ENCODE peak calls at places on chromosomes 1 and 21, in five cellular contexts. I is HCT116, V is GM23338, S is GM12878, Q is sigmoid colon. K is an unnamed sample.

GRCh38 chr1:112618114-112618720 is 724 bp downstream of the ST7L start:
- DNase-seq in V (no peak), Q (no peak), I (no peak), S (no peak), K (no peak)

GRCh38 chr1:72186733-72187307 is 95.5 kb downstream of the NEGR1 start:
- DNase-seq in V (peak), S (no peak), I (no peak), Q (no peak), K (no peak)

GRCh38 chr1:64110924-64111777 is 92.3 kb upstream of the UBE2U start:
- DNase-seq in S (no peak), V (no peak), Q (no peak), I (no peak), K (no peak)

GRCh38 chr1:110668523-110668922 is 6.2 kb downstream of the KCNA3 start:
- DNase-seq in I (no peak), Q (no peak), S (no peak), V (no peak), K (no peak)

GRCh38 chr1:36687312-36687711 is 204.6 kb upstream of the CSF3R start:
- DNase-seq in Q (no peak), V (no peak), I (no peak), S (no peak), K (no peak)

GRCh38 chr1:150513275-150513885 is 2.2 kb upstream of the FALEC start:
- DNase-seq in Q (no peak), I (no peak), S (no peak), V (no peak), K (no peak)

GRCh38 chr1:75765697-75766355 is 20.2 kb upstream of the RABGGTB start:
- DNase-seq in I (no peak), V (no peak), S (no peak), Q (no peak), K (no peak)

GRCh38 chr1:6420594-6421042 is 899 bp upstream of the HES2 start:
- DNase-seq in I (no peak), Q (no peak), S (no peak), V (peak), K (no peak)

GRCh38 chr1:231192620-231193163 is 30.8 kb downstream of the TRIM67 start:
- DNase-seq in I (no peak), S (no peak), Q (no peak), V (no peak), K (peak)

GRCh38 chr1:221439734-221440436 is 302.0 kb downstream of the DUSP10 start:
- DNase-seq in S (no peak), Q (no peak), I (peak), V (no peak), K (no peak)

GRCh38 chr1:153652795-153653507 is 5.6 kb upstream of the SNAPIN start:
- DNase-seq in Q (peak), V (no peak), S (no peak), I (no peak), K (no peak)

GRCh38 chr1:6880951-6881690 is 95.9 kb downstream of the CAMTA1 start:
- DNase-seq in Q (no peak), I (no peak), V (no peak), S (no peak), K (no peak)

GRCh38 chr1:2250721-2251281 is 22.7 kb downstream of the SKI start:
- DNase-seq in I (no peak), S (no peak), Q (no peak), V (no peak), K (peak)

DNA sequence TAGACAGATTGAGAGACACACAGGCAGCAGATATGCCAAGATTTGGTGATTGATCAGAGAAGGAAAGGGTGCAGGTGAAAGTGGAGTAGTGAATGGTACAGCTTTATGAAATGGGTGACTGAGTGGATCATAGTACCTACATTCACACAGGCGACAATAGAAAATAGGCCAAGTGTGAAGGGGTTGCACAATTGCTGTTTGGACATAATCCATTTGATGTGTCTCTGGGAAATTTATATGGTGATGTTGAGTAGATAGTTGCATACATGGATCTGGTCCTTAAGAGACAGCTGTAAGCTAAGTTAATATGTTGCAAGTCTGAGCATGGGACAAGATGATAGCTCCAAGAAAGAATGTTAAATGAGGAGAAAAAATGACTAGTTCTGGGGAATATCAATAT is 118.6 kb upstream of the COP1 start:
- DNase-seq in Q (no peak), V (no peak), I (no peak), S (no peak), K (no peak)
- TF ChIP-seq POLR2AphosphoS5 in Q (no peak), V (no peak), I (no peak), S (no peak), K (no peak)

DNA sequence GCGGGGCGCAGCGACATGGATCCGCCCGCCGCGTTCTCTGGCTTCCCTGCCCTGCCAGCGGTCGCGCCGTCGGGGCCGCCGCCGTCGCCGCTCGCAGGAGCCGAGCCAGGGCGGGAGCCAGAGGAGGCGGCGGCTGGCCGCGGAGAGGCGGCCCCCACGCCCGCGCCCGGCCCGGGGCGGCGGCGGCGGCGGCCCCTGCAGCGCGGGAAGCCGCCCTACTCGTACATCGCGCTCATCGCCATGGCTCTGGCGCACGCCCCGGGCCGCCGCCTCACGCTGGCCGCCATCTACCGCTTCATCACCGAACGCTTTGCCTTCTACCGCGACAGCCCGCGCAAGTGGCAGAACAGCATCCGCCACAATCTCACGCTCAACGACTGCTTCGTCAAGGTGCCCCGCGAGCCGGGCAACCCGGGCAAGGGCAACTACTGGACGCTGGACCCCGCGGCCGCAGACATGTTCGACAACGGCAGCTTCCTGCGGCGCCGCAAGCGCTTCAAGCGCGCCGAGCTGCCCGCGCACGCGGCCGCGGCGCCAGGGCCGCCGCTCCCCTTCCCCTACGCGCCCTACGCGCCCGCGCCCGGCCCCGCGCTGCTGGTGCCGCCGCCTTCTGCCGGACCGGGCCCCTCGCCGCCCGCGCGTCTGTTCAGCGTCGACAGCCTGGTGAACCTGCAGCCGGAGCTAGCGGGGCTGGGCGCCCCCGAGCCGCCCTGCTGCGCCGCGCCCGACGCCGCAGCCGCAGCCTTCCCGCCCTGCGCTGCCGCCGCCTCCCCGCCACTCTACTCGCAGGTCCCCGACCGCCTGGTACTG is 439 bp downstream of the FOXE3 start:
- DNase-seq in S (no peak), Q (no peak), V (peak), I (no peak), K (no peak)
- H3K4me3 ChIP-seq in S (no peak), Q (peak), V (peak), I (no peak), K (peak)

GRCh38 chr1:232271991-232272589 is 357.8 kb downstream of the SIPA1L2 start:
- DNase-seq in V (no peak), I (no peak), Q (no peak), S (no peak), K (no peak)
- TF ChIP-seq POLR2AphosphoS5 in V (no peak), I (no peak), Q (no peak), S (no peak), K (no peak)

GRCh38 chr1:174967845-174968705 is 31.7 kb upstream of the CACYBP start:
- DNase-seq in I (no peak), S (no peak), Q (no peak), V (no peak), K (no peak)
- H3K4me3 ChIP-seq in I (no peak), S (no peak), Q (no peak), V (no peak), K (no peak)

GRCh38 chr1:172003766-172004530 is 162.7 kb downstream of the DNM3 start:
- DNase-seq in I (no peak), Q (no peak), V (no peak), S (no peak), K (no peak)

GRCh38 chr1:172002725-172003345 is 161.5 kb downstream of the DNM3 start:
- DNase-seq in I (peak), S (peak), Q (no peak), V (peak), K (no peak)

GRCh38 chr1:172006660-172007059 is 165.4 kb downstream of the DNM3 start:
- DNase-seq in S (no peak), Q (no peak), V (no peak), I (no peak), K (no peak)

GRCh38 chr1:172004671-172005070 is 163.4 kb downstream of the DNM3 start:
- DNase-seq in I (no peak), S (no peak), Q (no peak), V (no peak), K (no peak)

GRCh38 chr1:172005856-172006255 is 164.6 kb downstream of the DNM3 start:
- DNase-seq in S (no peak), I (no peak), V (no peak), Q (no peak), K (no peak)
- TF ChIP-seq POLR2AphosphoS5 in S (no peak), I (no peak), V (no peak), Q (no peak), K (no peak)

GRCh38 chr21:38476385-38476784 is 21.9 kb downstream of the ERG start:
- DNase-seq in I (no peak), V (no peak), Q (no peak), S (no peak), K (no peak)

GRCh38 chr21:38474796-38475195 is 23.5 kb downstream of the ERG start:
- DNase-seq in I (no peak), V (no peak), Q (no peak), S (no peak), K (no peak)

GRCh38 chr21:38478782-38479181 is 19.5 kb downstream of the ERG start:
- DNase-seq in S (no peak), V (no peak), Q (no peak), I (no peak), K (no peak)

GRCh38 chr21:38475519-38475918 is 22.8 kb downstream of the ERG start:
- DNase-seq in I (no peak), S (no peak), V (peak), Q (no peak), K (no peak)

DNA sequence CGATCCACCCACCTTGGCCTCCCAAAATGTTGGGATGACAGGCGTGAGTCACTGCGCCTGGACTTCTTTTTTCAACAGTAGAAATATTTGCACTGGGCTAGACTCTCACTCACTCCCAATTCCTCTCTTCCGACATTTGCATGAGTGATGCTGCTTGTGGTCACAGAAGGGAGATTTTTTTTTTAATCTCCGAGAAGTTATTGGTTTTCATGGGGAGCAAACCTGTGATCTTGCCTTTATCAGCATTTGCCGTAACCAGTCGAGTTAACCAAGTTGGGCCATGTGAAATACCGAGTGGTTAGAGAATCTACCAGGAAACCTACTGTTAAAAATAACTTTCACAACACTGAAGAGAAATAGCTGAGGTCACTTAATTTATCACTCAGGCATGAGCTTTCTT is 21.0 kb downstream of the ERG start:
- DNase-seq in Q (no peak), V (no peak), S (no peak), I (no peak), K (no peak)
- H3K4me3 ChIP-seq in Q (no peak), V (no peak), S (no peak), I (no peak), K (no peak)

GRCh38 chr1:11925938-11926292 is 312 bp downstream of the KIAA2013 start:
- DNase-seq in Q (no peak), S (no peak), I (no peak), V (no peak), K (no peak)

GRCh38 chr1:11930571-11931445 is 3.7 kb upstream of the PLOD1 start:
- DNase-seq in Q (no peak), I (no peak), V (no peak), S (no peak), K (no peak)

GRCh38 chr1:11927866-11928592 is 1.8 kb upstream of the KIAA2013 start:
- DNase-seq in Q (no peak), S (no peak), V (no peak), I (no peak), K (no peak)

GRCh38 chr1:11931845-11932244 is 2.7 kb upstream of the PLOD1 start:
- DNase-seq in V (no peak), I (no peak), Q (no peak), S (no peak), K (no peak)

GRCh38 chr1:11929849-11930248 is 3.6 kb upstream of the KIAA2013 start:
- DNase-seq in Q (peak), S (no peak), I (no peak), V (no peak), K (peak)
- TF ChIP-seq POLR2AphosphoS5 in Q (peak), S (no peak), I (peak), V (no peak), K (peak)

GRCh38 chr1:238950786-238951185 is 435.6 kb upstream of the CHRM3 start:
- DNase-seq in Q (no peak), S (no peak), I (no peak), V (no peak), K (no peak)
- H3K4me3 ChIP-seq in Q (no peak), S (no peak), I (no peak), V (no peak), K (no peak)

GRCh38 chr1:10736623-10737267 is 59.7 kb downstream of the CASZ1 start:
- DNase-seq in S (no peak), I (no peak), Q (no peak), V (no peak), K (peak)
- TF ChIP-seq POLR2AphosphoS5 in S (no peak), I (no peak), Q (no peak), V (no peak), K (peak)

DNA sequence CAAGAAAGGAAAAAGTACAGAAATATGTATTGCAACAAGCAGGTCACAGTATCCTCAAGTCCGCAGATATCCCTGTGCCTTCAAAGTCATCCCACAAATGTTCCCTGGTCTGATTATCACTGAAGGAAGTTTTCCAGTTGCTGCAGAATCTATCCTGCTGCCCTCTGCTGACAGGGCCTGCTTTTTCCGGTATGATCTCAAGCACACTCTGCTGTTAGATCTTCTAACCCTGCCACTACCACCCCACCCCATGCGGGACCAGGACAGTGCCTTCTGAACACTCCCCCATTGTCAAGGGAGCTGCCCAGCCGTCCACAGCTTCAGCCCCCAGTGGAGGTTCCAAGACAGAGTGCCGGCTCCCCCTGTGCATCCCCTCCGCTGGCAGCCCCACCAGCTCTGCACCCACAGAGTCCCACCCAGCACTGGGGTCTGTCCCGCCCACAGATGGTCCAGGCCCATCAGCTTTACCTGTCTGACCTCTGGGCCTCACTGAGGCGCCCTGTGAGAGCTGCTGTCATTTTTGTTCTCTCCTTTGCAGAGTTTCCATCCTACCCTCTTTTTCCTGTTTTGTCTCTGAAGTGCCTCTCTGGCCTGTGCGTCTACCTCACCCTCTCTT is 27.9 kb downstream of the FAM163A start:
- DNase-seq in I (no peak), V (peak), S (no peak), Q (no peak), K (no peak)
- H3K4me3 ChIP-seq in I (no peak), V (no peak), S (no peak), Q (no peak), K (no peak)

K was measured in stomach.